ENCODE peak calls at places on chromosomes 7 and 10, in six cellular contexts. H is kidney, B is IMR-90, P is Peyer's patch, L is mesothelial cell of epicardium, Q is HFFc6. D is an unnamed sample.

GRCh38 chr7:94335586-94335985 is 59.1 kb upstream of the COL1A2 start:
- DNase-seq in H (no peak), B (peak; percentile 37), P (no peak), L (no peak), Q (peak; percentile 48), D (no peak)

GRCh38 chr10:60182691-60183090 is 207.0 kb downstream of the ANK3 start:
- DNase-seq in H (no peak), B (peak; percentile 21), P (no peak), L (no peak), Q (no peak), D (no peak)

GRCh38 chr7:133365892-133366291 is 113.0 kb downstream of the EXOC4 start:
- DNase-seq in H (no peak), B (peak; percentile 62), P (no peak), L (no peak), Q (peak; percentile 4), D (no peak)

GRCh38 chr7:112898432-112899290 is 108.5 kb upstream of the TMEM168 start:
- DNase-seq in H (no peak), B (peak; percentile 76), P (no peak), L (no peak), Q (peak; percentile 69), D (no peak)

GRCh38 chr10:127881262-127881661 is 11.5 kb downstream of the CLRN3 start:
- DNase-seq in H (no peak), B (no peak), P (peak; percentile 78), L (no peak), Q (no peak), D (no peak)

GRCh38 chr7:98399903-98400537 is 870 bp downstream of the BAIAP2L1 start:
- DNase-seq in H (no peak), B (peak; percentile 17), P (no peak), L (no peak), Q (peak; percentile 36), D (no peak)

GRCh38 chr7:51369746-51370145 is 53.1 kb upstream of the COBL start:
- DNase-seq in H (no peak), B (no peak), P (no peak), L (no peak), Q (no peak), D (no peak)

GRCh38 chr7:141244466-141244865 is 170.6 kb downstream of the TMEM178B start:
- DNase-seq in H (no peak), B (no peak), P (no peak), L (no peak), Q (no peak), D (no peak)

GRCh38 chr7:104442461-104442860 is 114.1 kb downstream of the LHFPL3 start:
- DNase-seq in H (no peak), B (no peak), P (no peak), L (no peak), Q (no peak), D (no peak)

GRCh38 chr7:45924283-45924682 is 3.2 kb upstream of the IGFBP3 start:
- DNase-seq in H (no peak), B (peak; percentile 76), P (no peak), L (no peak), Q (peak; percentile 77), D (no peak)

GRCh38 chr7:109939207-109939606 is 1151.7 kb upstream of the LRRN3 start:
- DNase-seq in H (no peak), B (no peak), P (no peak), L (no peak), Q (no peak), D (no peak)

GRCh38 chr10:96830511-96831199 is 1.4 kb upstream of the LCOR start:
- DNase-seq in H (no peak), B (peak; percentile 65), P (peak; percentile 65), L (no peak), Q (peak; percentile 50), D (peak; percentile 66)

GRCh38 chr7:14821757-14822480 is 80.6 kb downstream of the DGKB start:
- DNase-seq in H (no peak), B (peak; percentile 47), P (no peak), L (no peak), Q (peak; percentile 58), D (no peak)

GRCh38 chr10:84783909-84784308 is 455.5 kb downstream of the CCSER2 start:
- DNase-seq in H (no peak), B (no peak), P (no peak), L (no peak), Q (no peak), D (no peak)

GRCh38 chr10:132306951-132307751 is 599 bp downstream of the STK32C start:
- DNase-seq in H (peak; percentile 90), B (no peak), P (peak; percentile 63), L (no peak), Q (no peak), D (peak; percentile 39)

GRCh38 chr7:24783731-24784130 is 26.5 kb upstream of the GSDME start:
- DNase-seq in H (no peak), B (no peak), P (no peak), L (no peak), Q (no peak), D (no peak)

GRCh38 chr10:48444266-48444665 is 137.8 kb downstream of the MAPK8 start:
- DNase-seq in H (no peak), B (peak; percentile 51), P (no peak), L (no peak), Q (peak; percentile 49), D (no peak)

GRCh38 chr7:156002362-156003001 is 190.2 kb upstream of the SHH start:
- DNase-seq in H (peak; percentile 25), B (no peak), P (peak; percentile 47), L (no peak), Q (no peak), D (no peak)

GRCh38 chr10:86635402-86635801 is 18.9 kb upstream of the OPN4 start:
- DNase-seq in H (no peak), B (peak; percentile 91), P (no peak), L (no peak), Q (peak; percentile 90), D (no peak)

GRCh38 chr10:78436223-78436575 is 402.5 kb downstream of the RPS24 start:
- DNase-seq in H (no peak), B (no peak), P (no peak), L (no peak), Q (no peak), D (no peak)

GRCh38 chr7:2736411-2736914 is 48.5 kb downstream of the AMZ1 start:
- DNase-seq in H (no peak), B (no peak), P (no peak), L (no peak), Q (no peak), D (no peak)

GRCh38 chr7:135648235-135648634 is 14.1 kb upstream of the STMP1 start:
- DNase-seq in H (no peak), B (no peak), P (no peak), L (no peak), Q (no peak), D (no peak)

GRCh38 chr7:26181474-26182227 is 18.9 kb downstream of the HNRNPA2B1 start:
- DNase-seq in H (no peak), B (no peak), P (no peak), L (no peak), Q (no peak), D (no peak)

GRCh38 chr7:18399624-18400235 is 95.8 kb upstream of the HDAC9 start:
- DNase-seq in H (no peak), B (peak; percentile 13), P (no peak), L (no peak), Q (peak; percentile 12), D (no peak)

GRCh38 chr7:54541941-54542618 is at the start of gene VSTM2A:
- DNase-seq in H (no peak), B (no peak), P (no peak), L (no peak), Q (no peak), D (no peak)

GRCh38 chr10:132043861-132044695 is 21.7 kb upstream of the JAKMIP3 start:
- DNase-seq in H (no peak), B (no peak), P (no peak), L (no peak), Q (no peak), D (no peak)

DNA sequence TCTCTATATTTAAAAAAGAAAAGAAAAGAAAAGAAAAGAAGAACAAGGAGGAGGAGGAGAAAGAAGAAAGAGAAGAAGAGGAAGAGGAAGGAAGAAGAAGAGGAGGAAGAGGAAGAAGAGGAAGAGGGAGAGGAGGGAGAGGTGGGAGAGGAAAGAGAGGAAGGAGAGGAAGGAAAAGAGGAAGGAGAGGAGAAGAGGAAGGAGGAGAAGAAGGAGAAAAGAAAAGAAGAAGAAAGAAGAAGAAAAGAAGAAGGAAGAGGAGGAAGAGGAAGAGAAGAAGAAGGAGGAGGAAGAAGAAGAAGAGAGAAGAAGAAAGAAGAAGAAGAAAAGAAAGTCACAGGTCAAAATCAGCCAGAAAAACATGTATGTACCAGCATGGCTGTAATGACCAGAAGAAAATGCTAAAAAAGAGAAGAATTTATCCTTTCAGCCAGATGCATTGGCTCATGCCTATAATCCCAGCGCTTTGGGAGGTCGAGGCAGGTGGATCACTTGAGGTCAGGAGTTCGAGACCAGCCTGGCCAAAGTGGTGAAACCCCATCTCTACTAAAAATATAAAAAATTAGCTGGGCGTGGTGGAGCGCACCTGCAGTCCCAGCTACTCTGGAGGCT is 5.3 kb upstream of the POR start:
- DNase-seq in H (no peak), B (no peak), P (no peak), L (no peak), Q (no peak), D (no peak)
- TF ChIP-seq CTCF in H (no peak), B (no peak), P (no peak), L (no peak), Q (no peak), D (no peak)

DNA sequence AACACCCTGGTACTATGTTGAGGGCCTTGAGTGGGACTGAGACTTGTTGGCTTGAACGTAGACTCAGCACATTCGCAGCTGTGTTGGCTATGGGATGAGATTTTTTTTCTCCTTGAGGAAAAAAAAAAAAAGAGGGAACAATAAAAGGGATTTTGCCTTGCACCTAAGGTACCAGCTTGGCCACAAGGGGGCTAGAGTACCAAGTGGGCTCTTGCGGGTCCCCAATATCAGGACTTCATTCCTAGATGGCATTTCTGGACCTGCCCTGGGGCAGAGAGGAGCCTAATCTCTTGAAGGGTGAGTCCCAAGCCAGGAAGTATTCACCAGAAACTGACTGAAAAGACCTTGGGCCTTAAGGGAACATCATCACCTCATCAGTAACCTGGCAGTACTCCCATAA is 1083.6 kb upstream of the PHF14 start:
- DNase-seq in H (no peak), B (no peak), P (no peak), L (no peak), Q (no peak), D (no peak)
- TF ChIP-seq CTCF in H (no peak), B (no peak), P (no peak), L (peak; percentile 25), Q (peak; percentile 14), D (no peak)

GRCh38 chr10:2575460-2575859 is 491.9 kb upstream of the PFKP start:
- DNase-seq in H (no peak), B (no peak), P (no peak), L (no peak), Q (no peak), D (no peak)
- TF ChIP-seq CTCF in H (no peak), B (no peak), P (no peak), L (no peak), Q (no peak), D (no peak)

DNA sequence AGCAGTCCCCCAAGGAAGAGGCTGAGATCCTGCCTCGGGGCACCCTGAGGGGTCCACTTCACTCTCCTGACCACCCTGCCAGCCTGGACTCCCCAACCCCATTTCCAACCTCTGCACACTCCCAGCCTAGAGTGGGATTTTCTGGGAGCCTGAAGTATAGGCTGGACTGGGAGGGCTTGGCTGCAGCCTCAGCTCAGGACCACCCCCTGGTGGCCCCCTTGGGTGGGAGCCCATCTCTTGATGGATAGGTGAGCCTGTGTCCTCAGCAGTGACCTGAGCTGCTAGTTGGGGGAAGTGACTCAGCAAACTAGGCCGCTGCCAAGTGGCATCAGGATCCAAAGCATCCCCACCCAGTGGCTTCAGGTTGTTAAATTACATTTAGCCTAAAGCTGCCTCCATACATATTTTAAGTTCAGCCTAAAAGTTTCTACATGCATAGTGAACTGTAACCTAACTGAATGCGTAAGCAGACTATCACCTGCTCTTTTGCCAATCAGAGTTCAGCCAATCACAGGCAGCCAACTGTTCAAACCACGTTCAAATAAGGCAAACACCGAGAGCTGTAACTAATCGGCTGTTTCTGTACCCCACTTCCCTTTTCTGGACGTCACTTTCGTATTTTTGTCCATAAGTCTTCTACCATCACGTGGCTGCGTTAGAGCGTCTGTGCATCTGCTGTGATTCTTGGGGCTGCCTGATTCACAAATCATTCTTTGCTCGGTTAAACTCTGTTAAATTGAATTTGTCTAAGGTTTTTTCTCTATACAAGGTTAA is 144.0 kb downstream of the PLPP4 start:
- DNase-seq in H (no peak), B (no peak), P (no peak), L (no peak), Q (peak; percentile 2), D (no peak)
- TF ChIP-seq CTCF in H (peak; percentile 7), B (no peak), P (no peak), L (peak; percentile 33), Q (peak; percentile 75), D (no peak)